ENCODE peak calls at places on chromosomes 12 and 14, in nine cellular contexts. D is transverse colon, W is HCT116, E is breast epithelium, K is stomach, Y is Panc1, I is SK-N-MC, M is H1, H is suprapubic skin. U is an unnamed sample.

GRCh38 chr14:93903342-93904184 is 23.6 kb upstream of the FAM181A start:
- DNase-seq in D (no peak), W (peak; percentile 15), E (no peak), K (peak; percentile 40), Y (no peak), I (no peak), M (no peak), H (no peak), U (no peak)

GRCh38 chr12:2813573-2814185 is 1.2 kb downstream of the ITFG2 start:
- DNase-seq in D (peak; percentile 55), W (peak; percentile 41), E (no peak), K (no peak), Y (no peak), I (peak; percentile 30), M (no peak), H (no peak), U (no peak)

GRCh38 chr12:95116341-95116740 is 42.9 kb upstream of the NR2C1 start:
- DNase-seq in D (no peak), W (no peak), E (no peak), K (no peak), Y (no peak), I (no peak), M (no peak), H (no peak), U (no peak)

GRCh38 chr12:47547077-47547476 is 158.8 kb downstream of the RPAP3 start:
- DNase-seq in D (no peak), W (no peak), E (no peak), K (no peak), Y (no peak), I (no peak), M (no peak), H (no peak), U (no peak)

GRCh38 chr12:104219908-104220404 is 4.4 kb downstream of the TXNRD1 start:
- DNase-seq in D (peak; percentile 32), W (peak; percentile 97), E (no peak), K (peak; percentile 55), Y (peak; percentile 91), I (peak; percentile 8), M (no peak), H (no peak), U (no peak)

GRCh38 chr12:617304-617915 is 45.8 kb downstream of the NINJ2 start:
- DNase-seq in D (peak; percentile 46), W (no peak), E (no peak), K (peak; percentile 42), Y (no peak), I (no peak), M (no peak), H (no peak), U (peak; percentile 91)

GRCh38 chr12:62191747-62192485 is 68.3 kb upstream of the USP15 start:
- DNase-seq in D (no peak), W (no peak), E (no peak), K (no peak), Y (no peak), I (no peak), M (no peak), H (peak; percentile 63), U (no peak)

GRCh38 chr14:83463500-83464098 is 1929.9 kb upstream of the SEL1L start:
- DNase-seq in D (no peak), W (no peak), E (no peak), K (peak; percentile 29), Y (no peak), I (peak; percentile 69), M (peak; percentile 5), H (no peak), U (no peak)

GRCh38 chr12:121894633-121895032 is 6.0 kb downstream of the PSMD9 start:
- DNase-seq in D (no peak), W (no peak), E (no peak), K (no peak), Y (no peak), I (no peak), M (no peak), H (no peak), U (no peak)

GRCh38 chr12:83015390-83016225 is 328.9 kb downstream of the TMTC2 start:
- DNase-seq in D (no peak), W (peak; percentile 23), E (no peak), K (peak; percentile 79), Y (no peak), I (no peak), M (no peak), H (no peak), U (no peak)

GRCh38 chr14:51581017-51581881 is 70.5 kb upstream of the FRMD6 start:
- DNase-seq in D (no peak), W (no peak), E (no peak), K (no peak), Y (no peak), I (no peak), M (no peak), H (no peak), U (no peak)

GRCh38 chr14:65846469-65846868 is 433.9 kb downstream of the FUT8 start:
- DNase-seq in D (no peak), W (no peak), E (no peak), K (no peak), Y (no peak), I (no peak), M (no peak), H (no peak), U (no peak)

GRCh38 chr14:65850429-65851145 is 438.1 kb downstream of the FUT8 start:
- DNase-seq in D (peak; percentile 14), W (no peak), E (no peak), K (no peak), Y (no peak), I (no peak), M (no peak), H (no peak), U (no peak)

GRCh38 chr14:65849096-65849495 is 436.6 kb downstream of the FUT8 start:
- DNase-seq in D (no peak), W (no peak), E (no peak), K (no peak), Y (no peak), I (no peak), M (no peak), H (no peak), U (no peak)

GRCh38 chr14:65847065-65847847 is 434.7 kb downstream of the FUT8 start:
- DNase-seq in D (peak; percentile 43), W (no peak), E (no peak), K (no peak), Y (no peak), I (no peak), M (no peak), H (no peak), U (no peak)

DNA sequence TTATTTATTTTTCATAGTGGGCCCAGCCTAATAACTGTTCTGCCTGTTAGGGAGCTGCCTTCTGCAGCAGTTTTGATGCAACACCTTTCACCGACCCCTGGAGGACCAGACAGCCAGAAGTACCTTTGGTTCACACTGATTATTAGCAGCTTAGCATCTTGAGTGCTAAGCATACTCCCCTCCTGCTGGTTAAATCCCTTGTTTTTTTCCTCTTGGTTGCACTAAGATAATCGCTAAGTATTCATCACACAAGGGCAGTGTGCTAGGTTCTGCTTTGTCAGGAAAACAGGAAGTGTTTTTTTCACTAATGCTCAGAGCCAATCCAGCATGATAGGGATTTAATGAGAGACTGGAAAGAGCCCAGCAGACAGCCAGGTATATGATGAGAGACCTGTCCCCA is 437.0 kb downstream of the FUT8 start:
- DNase-seq in D (no peak), W (no peak), E (no peak), K (no peak), Y (no peak), I (no peak), M (no peak), H (no peak), U (no peak)
- H3K27ac ChIP-seq in D (no peak overlapping the region), W (no peak overlapping the region), E (no peak overlapping the region), K (no peak overlapping the region), Y (no peak overlapping the region), I (no peak overlapping the region), M (no peak overlapping the region), H (no peak overlapping the region), U (no peak overlapping the region)

GRCh38 chr12:34357791-34358190 is 335.5 kb downstream of the ALG10 start:
- DNase-seq in D (no peak), W (no peak), E (no peak), K (no peak), Y (no peak), I (no peak), M (no peak), H (no peak), U (no peak)
- H3K9me3 ChIP-seq in D (peaks cover 13% of the 10 kb centered on the region), W (no peaks in the 10 kb centered on the region), E (peaks cover 95% of the 10 kb centered on the region), K (peaks cover 2% of the 10 kb centered on the region), Y (no peaks in the 10 kb centered on the region), I (no peaks in the 10 kb centered on the region), M (peaks cover 79% of the 10 kb centered on the region), H (peaks cover 24% of the 10 kb centered on the region), U (no peaks in the 10 kb centered on the region)

GRCh38 chr12:19946549-19946948 is 421.8 kb upstream of the PDE3A start:
- DNase-seq in D (no peak), W (no peak), E (no peak), K (no peak), Y (peak; percentile 5), I (no peak), M (no peak), H (no peak), U (no peak)

GRCh38 chr12:19951664-19952063 is 416.7 kb upstream of the PDE3A start:
- DNase-seq in D (no peak), W (no peak), E (no peak), K (no peak), Y (no peak), I (no peak), M (no peak), H (no peak), U (no peak)

GRCh38 chr12:19941096-19941495 is 427.2 kb upstream of the PDE3A start:
- DNase-seq in D (no peak), W (no peak), E (no peak), K (no peak), Y (no peak), I (no peak), M (no peak), H (no peak), U (peak; percentile 61)

DNA sequence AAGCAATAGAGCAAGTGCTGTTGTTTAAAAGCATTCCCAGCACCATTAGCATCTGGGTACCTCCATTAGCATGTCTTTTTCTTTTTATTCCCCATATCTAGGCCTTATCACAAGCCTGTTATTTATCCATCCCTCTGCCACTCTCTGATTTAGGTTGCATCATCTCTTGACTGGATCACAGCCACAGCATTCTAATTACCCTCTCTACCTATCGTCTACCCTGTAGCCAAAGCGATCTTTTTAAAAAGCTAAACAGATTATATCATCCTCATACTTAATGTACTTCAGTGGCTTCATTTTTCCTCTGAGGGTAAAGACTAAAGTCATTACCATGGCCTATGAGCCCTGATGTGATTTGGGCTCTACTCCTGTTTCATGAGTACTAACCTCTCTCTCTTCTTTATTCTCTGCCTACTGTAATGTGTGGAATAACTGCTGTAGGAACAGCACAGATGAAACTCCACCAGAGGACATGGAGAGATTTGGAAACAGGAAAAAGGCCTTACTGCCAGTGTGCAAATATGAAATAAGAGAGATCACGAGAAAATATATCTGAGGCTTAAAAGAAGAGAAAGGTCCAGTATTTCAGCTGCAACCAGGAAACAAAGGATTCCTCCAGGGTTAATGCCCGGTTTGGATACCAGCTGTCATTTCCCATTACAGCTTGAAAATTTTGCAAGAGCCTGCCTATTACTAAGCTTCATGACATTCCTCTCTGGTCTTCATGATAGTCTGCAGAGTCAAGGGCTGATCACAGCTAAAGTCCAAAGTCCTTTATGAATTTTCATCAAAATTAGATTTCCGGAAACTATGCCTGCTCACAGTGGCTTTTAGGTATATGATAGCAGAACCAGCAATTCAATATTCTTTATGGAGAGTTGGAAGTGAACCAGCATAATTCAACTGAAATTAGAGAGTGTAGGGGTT is 422.5 kb upstream of the PDE3A start:
- DNase-seq in D (no peak), W (no peak), E (no peak), K (no peak), Y (no peak), I (no peak), M (no peak), H (no peak), U (no peak)
- TF ChIP-seq POLR2AphosphoS5 in D (no peak), W (no peak), E (no peak), K (no peak), Y (no peak), I (no peak), M (no peak), H (no peak), U (no peak)

GRCh38 chr14:64928239-64929002 is 14.1 kb downstream of the GPX2 start:
- DNase-seq in D (no peak), W (no peak), E (no peak), K (no peak), Y (no peak), I (no peak), M (no peak), H (no peak), U (no peak)
- H3K27ac ChIP-seq in D (peak overlapping the region; percentile 38), W (no peak overlapping the region), E (no peak overlapping the region), K (no peak overlapping the region), Y (no peak overlapping the region), I (no peak overlapping the region), M (no peak overlapping the region), H (no peak overlapping the region), U (no peak overlapping the region)